ENCODE peak calls at places on chromosome 10, in nine cellular contexts. One of them, this sample, is unnamed.
A peak's percentile ranks its signal among the peaks of the same experiment; 100 is the strongest.

GRCh38 chr10:100998183-100998990 is 1.2 kb upstream of the LZTS2 start:
- DNase-seq in activated T-cell treated with anti-CD3 and anti-CD28 coated beads for 24 hours: no peak
- DNase-seq in occipital lobe: peak; percentile 82
- DNase-seq in heart right ventricle: peak; percentile 86
- DNase-seq in GM18507: peak; percentile 53
- DNase-seq in fibroblast of pulmonary artery: peak; percentile 77
- DNase-seq in central memory CD4-positive, alpha-beta T cell: peak; percentile 69
- DNase-seq in stimulated activated CD4-positive, alpha-beta T cell treated with anti-CD3 and anti-CD28 coated beads, Interleukin-15, amount 100 ng/mL, for 48 hours: peak; percentile 63
- DNase-seq in activated CD4-positive, alpha-beta T cell treated with anti-CD3 and anti-CD28 coated beads for 24 hours: peak; percentile 36
- DNase-seq in this sample: peak; percentile 37

GRCh38 chr10:44180321-44181154 is 204.4 kb downstream of the CXCL12 start:
- DNase-seq in activated T-cell treated with anti-CD3 and anti-CD28 coated beads for 24 hours: no peak
- DNase-seq in occipital lobe: no peak
- DNase-seq in heart right ventricle: no peak
- DNase-seq in GM18507: no peak
- DNase-seq in fibroblast of pulmonary artery: peak; percentile 79
- DNase-seq in central memory CD4-positive, alpha-beta T cell: no peak
- DNase-seq in stimulated activated CD4-positive, alpha-beta T cell treated with anti-CD3 and anti-CD28 coated beads, Interleukin-15, amount 100 ng/mL, for 48 hours: no peak
- DNase-seq in activated CD4-positive, alpha-beta T cell treated with anti-CD3 and anti-CD28 coated beads for 24 hours: no peak
- DNase-seq in this sample: no peak

GRCh38 chr10:88852327-88852726 is 683 bp upstream of the ANKRD22 start:
- DNase-seq in activated T-cell treated with anti-CD3 and anti-CD28 coated beads for 24 hours: no peak
- DNase-seq in occipital lobe: no peak
- DNase-seq in heart right ventricle: no peak
- DNase-seq in GM18507: no peak
- DNase-seq in fibroblast of pulmonary artery: no peak
- DNase-seq in central memory CD4-positive, alpha-beta T cell: no peak
- DNase-seq in stimulated activated CD4-positive, alpha-beta T cell treated with anti-CD3 and anti-CD28 coated beads, Interleukin-15, amount 100 ng/mL, for 48 hours: no peak
- DNase-seq in activated CD4-positive, alpha-beta T cell treated with anti-CD3 and anti-CD28 coated beads for 24 hours: no peak
- DNase-seq in this sample: no peak

GRCh38 chr10:102231357-102232318 is 5.5 kb downstream of the ELOVL3 start:
- DNase-seq in activated T-cell treated with anti-CD3 and anti-CD28 coated beads for 24 hours: peak; percentile 54
- DNase-seq in occipital lobe: no peak
- DNase-seq in heart right ventricle: peak; percentile 57
- DNase-seq in GM18507: no peak
- DNase-seq in fibroblast of pulmonary artery: peak; percentile 39
- DNase-seq in central memory CD4-positive, alpha-beta T cell: peak; percentile 60
- DNase-seq in stimulated activated CD4-positive, alpha-beta T cell treated with anti-CD3 and anti-CD28 coated beads, Interleukin-15, amount 100 ng/mL, for 48 hours: peak; percentile 74
- DNase-seq in activated CD4-positive, alpha-beta T cell treated with anti-CD3 and anti-CD28 coated beads for 24 hours: peak; percentile 51
- DNase-seq in this sample: peak; percentile 53

GRCh38 chr10:8279598-8279997 is 225.1 kb downstream of the GATA3 start:
- DNase-seq in activated T-cell treated with anti-CD3 and anti-CD28 coated beads for 24 hours: no peak
- DNase-seq in occipital lobe: no peak
- DNase-seq in heart right ventricle: no peak
- DNase-seq in GM18507: no peak
- DNase-seq in fibroblast of pulmonary artery: peak; percentile 73
- DNase-seq in central memory CD4-positive, alpha-beta T cell: no peak
- DNase-seq in stimulated activated CD4-positive, alpha-beta T cell treated with anti-CD3 and anti-CD28 coated beads, Interleukin-15, amount 100 ng/mL, for 48 hours: no peak
- DNase-seq in activated CD4-positive, alpha-beta T cell treated with anti-CD3 and anti-CD28 coated beads for 24 hours: no peak
- DNase-seq in this sample: no peak

GRCh38 chr10:69576334-69577011 is 3.3 kb upstream of the NEUROG3 start:
- DNase-seq in activated T-cell treated with anti-CD3 and anti-CD28 coated beads for 24 hours: no peak
- DNase-seq in occipital lobe: no peak
- DNase-seq in heart right ventricle: no peak
- DNase-seq in GM18507: no peak
- DNase-seq in fibroblast of pulmonary artery: no peak
- DNase-seq in central memory CD4-positive, alpha-beta T cell: no peak
- DNase-seq in stimulated activated CD4-positive, alpha-beta T cell treated with anti-CD3 and anti-CD28 coated beads, Interleukin-15, amount 100 ng/mL, for 48 hours: no peak
- DNase-seq in activated CD4-positive, alpha-beta T cell treated with anti-CD3 and anti-CD28 coated beads for 24 hours: no peak
- DNase-seq in this sample: no peak

GRCh38 chr10:108445746-108446145 is 1281.2 kb upstream of the SORCS1 start:
- DNase-seq in activated T-cell treated with anti-CD3 and anti-CD28 coated beads for 24 hours: no peak
- DNase-seq in occipital lobe: no peak
- DNase-seq in heart right ventricle: no peak
- DNase-seq in GM18507: no peak
- DNase-seq in fibroblast of pulmonary artery: no peak
- DNase-seq in central memory CD4-positive, alpha-beta T cell: no peak
- DNase-seq in stimulated activated CD4-positive, alpha-beta T cell treated with anti-CD3 and anti-CD28 coated beads, Interleukin-15, amount 100 ng/mL, for 48 hours: no peak
- DNase-seq in activated CD4-positive, alpha-beta T cell treated with anti-CD3 and anti-CD28 coated beads for 24 hours: no peak
- DNase-seq in this sample: no peak

GRCh38 chr10:75234017-75234682 is 1.6 kb downstream of the COMTD1 start:
- DNase-seq in activated T-cell treated with anti-CD3 and anti-CD28 coated beads for 24 hours: peak; percentile 94
- DNase-seq in occipital lobe: peak; percentile 72
- DNase-seq in heart right ventricle: peak; percentile 94
- DNase-seq in GM18507: peak; percentile 94
- DNase-seq in fibroblast of pulmonary artery: peak; percentile 84
- DNase-seq in central memory CD4-positive, alpha-beta T cell: peak; percentile 97
- DNase-seq in stimulated activated CD4-positive, alpha-beta T cell treated with anti-CD3 and anti-CD28 coated beads, Interleukin-15, amount 100 ng/mL, for 48 hours: peak; percentile 99
- DNase-seq in activated CD4-positive, alpha-beta T cell treated with anti-CD3 and anti-CD28 coated beads for 24 hours: peak; percentile 98
- DNase-seq in this sample: peak; percentile 95

GRCh38 chr10:28946479-28946878 is 269.2 kb downstream of the BAMBI start:
- DNase-seq in activated T-cell treated with anti-CD3 and anti-CD28 coated beads for 24 hours: no peak
- DNase-seq in occipital lobe: no peak
- DNase-seq in heart right ventricle: no peak
- DNase-seq in GM18507: no peak
- DNase-seq in fibroblast of pulmonary artery: peak; percentile 67
- DNase-seq in central memory CD4-positive, alpha-beta T cell: no peak
- DNase-seq in stimulated activated CD4-positive, alpha-beta T cell treated with anti-CD3 and anti-CD28 coated beads, Interleukin-15, amount 100 ng/mL, for 48 hours: no peak
- DNase-seq in activated CD4-positive, alpha-beta T cell treated with anti-CD3 and anti-CD28 coated beads for 24 hours: no peak
- DNase-seq in this sample: no peak

GRCh38 chr10:132942101-132942739 is at the start of gene CFAP46:
- DNase-seq in activated T-cell treated with anti-CD3 and anti-CD28 coated beads for 24 hours: no peak
- DNase-seq in occipital lobe: peak; percentile 43
- DNase-seq in heart right ventricle: peak; percentile 74
- DNase-seq in GM18507: no peak
- DNase-seq in fibroblast of pulmonary artery: peak; percentile 63
- DNase-seq in central memory CD4-positive, alpha-beta T cell: no peak
- DNase-seq in stimulated activated CD4-positive, alpha-beta T cell treated with anti-CD3 and anti-CD28 coated beads, Interleukin-15, amount 100 ng/mL, for 48 hours: no peak
- DNase-seq in activated CD4-positive, alpha-beta T cell treated with anti-CD3 and anti-CD28 coated beads for 24 hours: no peak
- DNase-seq in this sample: no peak

GRCh38 chr10:108956149-108956548 is 967.2 kb downstream of the XPNPEP1 start:
- DNase-seq in activated T-cell treated with anti-CD3 and anti-CD28 coated beads for 24 hours: no peak
- DNase-seq in occipital lobe: no peak
- DNase-seq in heart right ventricle: no peak
- DNase-seq in GM18507: no peak
- DNase-seq in fibroblast of pulmonary artery: no peak
- DNase-seq in central memory CD4-positive, alpha-beta T cell: no peak
- DNase-seq in stimulated activated CD4-positive, alpha-beta T cell treated with anti-CD3 and anti-CD28 coated beads, Interleukin-15, amount 100 ng/mL, for 48 hours: no peak
- DNase-seq in activated CD4-positive, alpha-beta T cell treated with anti-CD3 and anti-CD28 coated beads for 24 hours: no peak
- DNase-seq in this sample: no peak

GRCh38 chr10:78524941-78525340 is 491.3 kb downstream of the RPS24 start:
- DNase-seq in activated T-cell treated with anti-CD3 and anti-CD28 coated beads for 24 hours: no peak
- DNase-seq in occipital lobe: no peak
- DNase-seq in heart right ventricle: no peak
- DNase-seq in GM18507: no peak
- DNase-seq in fibroblast of pulmonary artery: no peak
- DNase-seq in central memory CD4-positive, alpha-beta T cell: no peak
- DNase-seq in stimulated activated CD4-positive, alpha-beta T cell treated with anti-CD3 and anti-CD28 coated beads, Interleukin-15, amount 100 ng/mL, for 48 hours: no peak
- DNase-seq in activated CD4-positive, alpha-beta T cell treated with anti-CD3 and anti-CD28 coated beads for 24 hours: no peak
- DNase-seq in this sample: no peak